ENCODE peak calls at places on chromosomes 6 and 20, in seven cellular contexts. One of them, this sample, is unnamed. For H3K4me1, the result is how much of the 10 kb centered on the place peaks cover.

GRCh38 chr20:51958636-51959542 is 156.6 kb upstream of the SALL4 start:
- DNase-seq in testis: no peak
- DNase-seq in IMR-90: peak
- DNase-seq in A549: no peak
- DNase-seq in CD4-positive, CD25-positive, alpha-beta regulatory T cell: no peak
- DNase-seq in SJSA1: peak
- DNase-seq in mammary epithelial cell: no peak
- DNase-seq in this sample: no peak

GRCh38 chr6:138981416-138981815 is 6.6 kb downstream of the REPS1 start:
- DNase-seq in mammary epithelial cell: no peak
- DNase-seq in IMR-90: no peak
- DNase-seq in CD4-positive, CD25-positive, alpha-beta regulatory T cell: no peak
- DNase-seq in A549: no peak
- DNase-seq in testis: peak
- DNase-seq in SJSA1: no peak
- DNase-seq in this sample: no peak

GRCh38 chr6:48027704-48028435 is 83.1 kb downstream of the PTCHD4 start:
- DNase-seq in IMR-90: no peak
- DNase-seq in testis: no peak
- DNase-seq in mammary epithelial cell: peak
- DNase-seq in CD4-positive, CD25-positive, alpha-beta regulatory T cell: no peak
- DNase-seq in A549: no peak
- DNase-seq in SJSA1: no peak
- DNase-seq in this sample: no peak

GRCh38 chr6:87975561-87975960 is 72.1 kb upstream of the SPACA1 start:
- DNase-seq in IMR-90: no peak
- DNase-seq in mammary epithelial cell: no peak
- DNase-seq in testis: no peak
- DNase-seq in CD4-positive, CD25-positive, alpha-beta regulatory T cell: no peak
- DNase-seq in SJSA1: no peak
- DNase-seq in A549: no peak
- DNase-seq in this sample: no peak

GRCh38 chr20:9458075-9458818 is 56.1 kb upstream of the LAMP5 start:
- DNase-seq in A549: peak
- DNase-seq in mammary epithelial cell: peak
- DNase-seq in CD4-positive, CD25-positive, alpha-beta regulatory T cell: no peak
- DNase-seq in SJSA1: no peak
- DNase-seq in testis: no peak
- DNase-seq in IMR-90: peak
- DNase-seq in this sample: peak

GRCh38 chr6:35496851-35497570 is at the start of gene TEAD3:
- DNase-seq in SJSA1: no peak
- DNase-seq in testis: peak
- DNase-seq in A549: peak
- DNase-seq in mammary epithelial cell: peak
- DNase-seq in CD4-positive, CD25-positive, alpha-beta regulatory T cell: peak
- DNase-seq in IMR-90: peak
- DNase-seq in this sample: no peak

GRCh38 chr6:160950507-160950906 is 41.1 kb upstream of the MAP3K4 start:
- DNase-seq in testis: no peak
- DNase-seq in mammary epithelial cell: peak
- DNase-seq in IMR-90: peak
- DNase-seq in CD4-positive, CD25-positive, alpha-beta regulatory T cell: no peak
- DNase-seq in A549: peak
- DNase-seq in SJSA1: peak
- DNase-seq in this sample: no peak

GRCh38 chr6:31738048-31738979 is 1.5 kb upstream of the MSH5 start:
- DNase-seq in A549: peak
- DNase-seq in testis: peak
- DNase-seq in IMR-90: peak
- DNase-seq in CD4-positive, CD25-positive, alpha-beta regulatory T cell: peak
- DNase-seq in mammary epithelial cell: peak
- DNase-seq in SJSA1: peak
- DNase-seq in this sample: no peak

GRCh38 chr20:36153754-36154695 is 515 bp upstream of the EPB41L1 start:
- DNase-seq in CD4-positive, CD25-positive, alpha-beta regulatory T cell: no peak
- DNase-seq in testis: peak
- DNase-seq in A549: peak
- DNase-seq in SJSA1: peak
- DNase-seq in mammary epithelial cell: peak
- DNase-seq in IMR-90: peak
- DNase-seq in this sample: no peak

GRCh38 chr6:9064156-9064555 is 628.8 kb upstream of the SLC35B3 start:
- DNase-seq in testis: no peak
- DNase-seq in A549: no peak
- DNase-seq in SJSA1: no peak
- DNase-seq in mammary epithelial cell: peak
- DNase-seq in CD4-positive, CD25-positive, alpha-beta regulatory T cell: no peak
- DNase-seq in IMR-90: no peak
- DNase-seq in this sample: no peak

GRCh38 chr6:35052694-35053565 is 88.2 kb downstream of the TCP11 start:
- DNase-seq in CD4-positive, CD25-positive, alpha-beta regulatory T cell: no peak
- DNase-seq in A549: no peak
- DNase-seq in IMR-90: peak
- DNase-seq in testis: peak
- DNase-seq in mammary epithelial cell: no peak
- DNase-seq in SJSA1: peak
- DNase-seq in this sample: no peak

GRCh38 chr20:2133318-2134183 is 31.9 kb downstream of the STK35 start:
- DNase-seq in mammary epithelial cell: no peak
- DNase-seq in CD4-positive, CD25-positive, alpha-beta regulatory T cell: no peak
- DNase-seq in testis: no peak
- DNase-seq in IMR-90: peak
- DNase-seq in A549: peak
- DNase-seq in SJSA1: no peak
- DNase-seq in this sample: no peak

GRCh38 chr6:5111626-5112025 is 26.5 kb downstream of the PPP1R3G start:
- DNase-seq in A549: no peak
- DNase-seq in CD4-positive, CD25-positive, alpha-beta regulatory T cell: no peak
- DNase-seq in testis: no peak
- DNase-seq in mammary epithelial cell: no peak
- DNase-seq in SJSA1: no peak
- DNase-seq in IMR-90: no peak
- DNase-seq in this sample: no peak

GRCh38 chr6:152151930-152152329 is 344.4 kb downstream of the ESR1 start:
- DNase-seq in A549: no peak
- DNase-seq in testis: no peak
- DNase-seq in CD4-positive, CD25-positive, alpha-beta regulatory T cell: no peak
- DNase-seq in IMR-90: no peak
- DNase-seq in mammary epithelial cell: no peak
- DNase-seq in SJSA1: no peak
- DNase-seq in this sample: no peak

GRCh38 chr6:43246301-43247114 is 3.2 kb downstream of the TTBK1 start:
- DNase-seq in CD4-positive, CD25-positive, alpha-beta regulatory T cell: no peak
- DNase-seq in IMR-90: no peak
- DNase-seq in testis: no peak
- DNase-seq in SJSA1: no peak
- DNase-seq in A549: peak
- DNase-seq in mammary epithelial cell: no peak
- DNase-seq in this sample: peak

GRCh38 chr6:24274441-24275083 is 83.3 kb downstream of the DCDC2 start:
- DNase-seq in IMR-90: peak
- DNase-seq in A549: no peak
- DNase-seq in testis: no peak
- DNase-seq in CD4-positive, CD25-positive, alpha-beta regulatory T cell: no peak
- DNase-seq in mammary epithelial cell: peak
- DNase-seq in SJSA1: peak
- DNase-seq in this sample: no peak

GRCh38 chr6:49713346-49713745 is at the start of gene CRISP2:
- DNase-seq in mammary epithelial cell: peak
- DNase-seq in CD4-positive, CD25-positive, alpha-beta regulatory T cell: no peak
- DNase-seq in A549: no peak
- DNase-seq in IMR-90: no peak
- DNase-seq in SJSA1: no peak
- DNase-seq in testis: peak
- DNase-seq in this sample: no peak

GRCh38 chr6:89611666-89612065 is 26.9 kb downstream of the LYRM2 start:
- DNase-seq in A549: no peak
- DNase-seq in CD4-positive, CD25-positive, alpha-beta regulatory T cell: no peak
- DNase-seq in SJSA1: no peak
- DNase-seq in mammary epithelial cell: peak
- DNase-seq in testis: no peak
- DNase-seq in IMR-90: peak
- DNase-seq in this sample: no peak

GRCh38 chr6:156852147-156852857 is 75.1 kb downstream of the ARID1B start:
- DNase-seq in testis: no peak
- DNase-seq in IMR-90: no peak
- DNase-seq in CD4-positive, CD25-positive, alpha-beta regulatory T cell: no peak
- DNase-seq in A549: no peak
- DNase-seq in mammary epithelial cell: no peak
- DNase-seq in SJSA1: no peak
- DNase-seq in this sample: no peak

GRCh38 chr6:29834564-29835436 is 7.2 kb downstream of the HLA-G start:
- DNase-seq in A549: no peak
- DNase-seq in testis: peak
- DNase-seq in mammary epithelial cell: peak
- DNase-seq in CD4-positive, CD25-positive, alpha-beta regulatory T cell: peak
- DNase-seq in SJSA1: peak
- DNase-seq in IMR-90: no peak
- DNase-seq in this sample: peak

GRCh38 chr6:20770776-20771175 is 236.5 kb downstream of the CDKAL1 start:
- DNase-seq in CD4-positive, CD25-positive, alpha-beta regulatory T cell: no peak
- DNase-seq in mammary epithelial cell: no peak
- DNase-seq in testis: no peak
- DNase-seq in SJSA1: no peak
- DNase-seq in IMR-90: no peak
- DNase-seq in A549: no peak
- DNase-seq in this sample: no peak

GRCh38 chr6:71385111-71385822 is 96.7 kb downstream of the OGFRL1 start:
- DNase-seq in IMR-90: no peak
- DNase-seq in A549: no peak
- DNase-seq in testis: no peak
- DNase-seq in mammary epithelial cell: no peak
- DNase-seq in CD4-positive, CD25-positive, alpha-beta regulatory T cell: no peak
- DNase-seq in SJSA1: no peak
- DNase-seq in this sample: no peak
- H3K4me1 ChIP-seq in IMR-90: under half
- H3K4me1 ChIP-seq in A549: half or more
- H3K4me1 ChIP-seq in testis: under half
- H3K4me1 ChIP-seq in mammary epithelial cell: half or more
- H3K4me1 ChIP-seq in CD4-positive, CD25-positive, alpha-beta regulatory T cell: under half
- H3K4me1 ChIP-seq in SJSA1: under half
- H3K4me1 ChIP-seq in this sample: under half

GRCh38 chr6:163261361-163261760 is 153.2 kb upstream of the QKI start:
- DNase-seq in CD4-positive, CD25-positive, alpha-beta regulatory T cell: no peak
- DNase-seq in testis: no peak
- DNase-seq in mammary epithelial cell: no peak
- DNase-seq in IMR-90: no peak
- DNase-seq in A549: no peak
- DNase-seq in SJSA1: no peak
- DNase-seq in this sample: no peak
- H3K27ac ChIP-seq in CD4-positive, CD25-positive, alpha-beta regulatory T cell: no peak
- H3K27ac ChIP-seq in testis: peak
- H3K27ac ChIP-seq in mammary epithelial cell: no peak
- H3K27ac ChIP-seq in IMR-90: no peak
- H3K27ac ChIP-seq in A549: no peak
- H3K27ac ChIP-seq in SJSA1: no peak
- H3K27ac ChIP-seq in this sample: no peak

DNA sequence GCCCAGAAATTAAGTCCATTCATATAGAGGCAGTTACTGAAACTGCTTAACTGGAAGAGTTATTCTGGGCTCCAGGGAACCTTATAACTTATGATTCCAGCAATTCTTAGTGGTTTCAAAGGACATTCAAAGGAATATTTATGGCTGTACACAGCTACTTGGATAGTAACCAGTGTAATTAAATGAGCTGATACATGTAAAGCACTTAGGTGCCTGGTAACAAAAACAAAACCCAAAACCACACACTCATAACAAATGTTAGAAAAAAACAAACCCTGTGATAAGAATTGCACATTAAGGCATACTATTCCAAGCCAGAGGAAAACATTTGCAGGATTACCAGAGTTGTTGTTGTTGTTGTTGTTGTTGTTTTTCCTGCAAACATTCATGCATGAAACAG is 51.5 kb downstream of the STK4 start:
- DNase-seq in testis: no peak
- DNase-seq in A549: no peak
- DNase-seq in IMR-90: no peak
- DNase-seq in CD4-positive, CD25-positive, alpha-beta regulatory T cell: no peak
- DNase-seq in SJSA1: no peak
- DNase-seq in mammary epithelial cell: no peak
- DNase-seq in this sample: no peak
- H3K4me1 ChIP-seq in testis: under half
- H3K4me1 ChIP-seq in A549: under half
- H3K4me1 ChIP-seq in IMR-90: under half
- H3K4me1 ChIP-seq in CD4-positive, CD25-positive, alpha-beta regulatory T cell: under half
- H3K4me1 ChIP-seq in SJSA1: half or more
- H3K4me1 ChIP-seq in mammary epithelial cell: under half
- H3K4me1 ChIP-seq in this sample: under half

GRCh38 chr20:58828141-58828540 is 22.6 kb downstream of the GNAS-AS1 start:
- DNase-seq in mammary epithelial cell: no peak
- DNase-seq in CD4-positive, CD25-positive, alpha-beta regulatory T cell: no peak
- DNase-seq in IMR-90: no peak
- DNase-seq in A549: no peak
- DNase-seq in testis: no peak
- DNase-seq in SJSA1: no peak
- DNase-seq in this sample: no peak

GRCh38 chr20:58825450-58825849 is 25.3 kb downstream of the GNAS-AS1 start:
- DNase-seq in testis: no peak
- DNase-seq in IMR-90: no peak
- DNase-seq in A549: no peak
- DNase-seq in mammary epithelial cell: no peak
- DNase-seq in CD4-positive, CD25-positive, alpha-beta regulatory T cell: no peak
- DNase-seq in SJSA1: no peak
- DNase-seq in this sample: no peak

GRCh38 chr20:58826271-58826670 is 24.4 kb downstream of the GNAS-AS1 start:
- DNase-seq in CD4-positive, CD25-positive, alpha-beta regulatory T cell: no peak
- DNase-seq in mammary epithelial cell: no peak
- DNase-seq in A549: no peak
- DNase-seq in SJSA1: no peak
- DNase-seq in IMR-90: no peak
- DNase-seq in testis: no peak
- DNase-seq in this sample: no peak

GRCh38 chr20:58832442-58832841 is 18.3 kb downstream of the GNAS-AS1 start:
- DNase-seq in mammary epithelial cell: no peak
- DNase-seq in IMR-90: no peak
- DNase-seq in SJSA1: no peak
- DNase-seq in A549: no peak
- DNase-seq in CD4-positive, CD25-positive, alpha-beta regulatory T cell: no peak
- DNase-seq in testis: no peak
- DNase-seq in this sample: no peak

GRCh38 chr20:58829531-58829941 is 21.2 kb downstream of the GNAS-AS1 start:
- DNase-seq in IMR-90: peak
- DNase-seq in testis: no peak
- DNase-seq in A549: no peak
- DNase-seq in CD4-positive, CD25-positive, alpha-beta regulatory T cell: no peak
- DNase-seq in SJSA1: peak
- DNase-seq in mammary epithelial cell: no peak
- DNase-seq in this sample: no peak
- H3K27ac ChIP-seq in IMR-90: no peak
- H3K27ac ChIP-seq in testis: no peak
- H3K27ac ChIP-seq in A549: no peak
- H3K27ac ChIP-seq in CD4-positive, CD25-positive, alpha-beta regulatory T cell: no peak
- H3K27ac ChIP-seq in SJSA1: peak
- H3K27ac ChIP-seq in mammary epithelial cell: no peak
- H3K27ac ChIP-seq in this sample: no peak

DNA sequence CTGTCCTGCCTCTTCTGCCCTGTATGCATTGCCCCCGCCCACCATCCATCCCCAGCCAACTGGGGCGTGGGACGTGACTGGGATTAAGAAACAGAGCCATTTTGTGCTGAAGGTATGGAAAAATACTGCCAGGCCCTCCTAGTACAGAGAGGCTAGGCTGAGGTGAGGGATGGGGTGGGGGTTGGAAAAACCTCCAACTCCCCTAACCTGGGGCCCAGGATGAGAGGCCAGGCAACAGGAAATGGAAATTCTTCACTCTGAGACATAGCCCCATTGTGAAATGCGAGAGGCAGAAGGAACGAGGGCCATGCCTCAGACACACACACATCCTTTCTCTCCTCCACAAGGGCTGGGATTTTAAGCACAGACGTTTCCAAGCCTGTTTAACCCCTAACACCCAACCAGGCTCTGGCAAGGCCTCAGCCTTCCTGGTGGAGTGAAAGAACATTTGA is 19.9 kb downstream of the KCNK5 start:
- DNase-seq in testis: no peak
- DNase-seq in IMR-90: no peak
- DNase-seq in mammary epithelial cell: no peak
- DNase-seq in CD4-positive, CD25-positive, alpha-beta regulatory T cell: no peak
- DNase-seq in A549: no peak
- DNase-seq in SJSA1: no peak
- DNase-seq in this sample: no peak
- H3K4me1 ChIP-seq in testis: under half
- H3K4me1 ChIP-seq in IMR-90: under half
- H3K4me1 ChIP-seq in mammary epithelial cell: under half
- H3K4me1 ChIP-seq in CD4-positive, CD25-positive, alpha-beta regulatory T cell: under half
- H3K4me1 ChIP-seq in A549: half or more
- H3K4me1 ChIP-seq in SJSA1: under half
- H3K4me1 ChIP-seq in this sample: under half

This sample was measured in iPS DF 6.9.